ENCODE peak calls at places on chromosome 16, in eight cellular contexts. D, C, O, T, G, M, Q and H are unnamed samples.

GRCh38 chr16:9919460-9919859 is 262.8 kb downstream of the GRIN2A start:
- DNase-seq in D (no peak), Q (no peak), T (no peak), G (no peak), C (no peak), M (no peak), O (no peak), H (no peak)

GRCh38 chr16:2299121-2299914 is 31.4 kb upstream of the RNPS1 start:
- DNase-seq in M (no peak), Q (no peak), D (no peak), T (no peak), G (no peak), O (no peak), C (no peak), H (no peak)

GRCh38 chr16:1429631-1430030 is 1.2 kb upstream of the PERCC1 start:
- DNase-seq in Q (no peak), G (no peak), C (no peak), T (no peak), M (no peak), D (no peak), O (no peak), H (no peak)

GRCh38 chr16:80148826-80149225 is 392.0 kb upstream of the DYNLRB2 start:
- DNase-seq in C (no peak), Q (no peak), O (no peak), T (no peak), D (no peak), G (no peak), M (no peak), H (no peak)

GRCh38 chr16:80599466-80599865 is 58.7 kb downstream of the DYNLRB2 start:
- DNase-seq in Q (no peak), D (no peak), T (no peak), O (no peak), M (no peak), G (no peak), C (no peak), H (no peak)

GRCh38 chr16:85699628-85700027 is 10.9 kb upstream of the GINS2 start:
- DNase-seq in C (no peak), D (no peak), O (no peak), G (peak), T (no peak), M (peak), Q (peak), H (peak)

GRCh38 chr16:31875112-31875803 is 1.7 kb downstream of the ZNF267 start:
- DNase-seq in D (no peak), T (peak), Q (no peak), C (no peak), O (no peak), G (peak), M (no peak), H (no peak)

GRCh38 chr16:77322757-77323156 is 112.1 kb downstream of the ADAMTS18 start:
- DNase-seq in Q (no peak), M (no peak), G (no peak), D (no peak), T (no peak), O (no peak), C (no peak), H (no peak)

GRCh38 chr16:81567987-81568748 is 123.6 kb downstream of the CMIP start:
- DNase-seq in M (no peak), C (no peak), G (peak), T (no peak), D (no peak), O (no peak), Q (peak), H (no peak)

GRCh38 chr16:69600202-69600601 is 34.4 kb downstream of the NFAT5 start:
- DNase-seq in G (no peak), Q (no peak), T (no peak), M (no peak), C (no peak), D (no peak), O (no peak), H (no peak)

GRCh38 chr16:63998-64913 is 8.2 kb downstream of the RHBDF1 start:
- DNase-seq in M (no peak), T (no peak), G (no peak), Q (no peak), D (no peak), O (no peak), C (no peak), H (no peak)

GRCh38 chr16:1035066-1035415 is 37.5 kb upstream of the SSTR5 start:
- DNase-seq in G (no peak), M (peak), T (no peak), D (no peak), Q (no peak), C (no peak), O (no peak), H (no peak)

GRCh38 chr16:19933740-19934139 is 49.1 kb upstream of the GPRC5B start:
- DNase-seq in C (no peak), G (no peak), D (no peak), O (no peak), T (no peak), M (no peak), Q (no peak), H (no peak)

GRCh38 chr16:54193656-54194007 is 93.0 kb downstream of the IRX3 start:
- DNase-seq in Q (peak), M (peak), G (peak), C (no peak), T (peak), D (peak), O (peak), H (peak)

GRCh38 chr16:89711601-89712475 is 8.9 kb downstream of the VPS9D1 start:
- DNase-seq in C (peak), M (no peak), D (peak), Q (peak), G (no peak), O (no peak), T (peak), H (no peak)

GRCh38 chr16:19307587-19308241 is 22.2 kb downstream of the CLEC19A start:
- DNase-seq in D (peak), Q (no peak), G (no peak), M (no peak), C (no peak), O (no peak), T (peak), H (no peak)

GRCh38 chr16:10577305-10578202 is 2.8 kb downstream of the EMP2 start:
- DNase-seq in C (no peak), Q (no peak), G (no peak), D (peak), M (no peak), T (no peak), O (no peak), H (peak)

GRCh38 chr16:68229431-68230175 is 6.3 kb downstream of the ESRP2 start:
- DNase-seq in G (no peak), C (peak), O (no peak), Q (peak), M (no peak), D (peak), T (peak), H (no peak)

GRCh38 chr16:80731915-80732314 is 72.5 kb downstream of the CDYL2 start:
- DNase-seq in D (no peak), M (no peak), C (no peak), T (no peak), G (no peak), O (no peak), Q (no peak), H (no peak)

GRCh38 chr16:66906916-66907836 is 11.5 kb downstream of the CDH16 start:
- DNase-seq in T (no peak), O (no peak), Q (no peak), M (no peak), C (no peak), D (no peak), G (no peak), H (no peak)

GRCh38 chr16:1458336-1458976 is 14.1 kb upstream of the CCDC154 start:
- DNase-seq in C (no peak), M (peak), G (no peak), D (no peak), T (no peak), O (no peak), Q (no peak), H (no peak)

GRCh38 chr16:87216824-87217205 is 100.4 kb downstream of the C16orf95 start:
- DNase-seq in D (no peak), M (no peak), Q (no peak), T (no peak), G (no peak), O (no peak), C (no peak), H (no peak)

GRCh38 chr16:67246945-67247697 is at the start of gene FHOD1:
- DNase-seq in T (peak), O (peak), Q (peak), D (peak), C (peak), G (peak), M (peak), H (peak)

GRCh38 chr16:55453909-55454308 is 25.1 kb upstream of the MMP2 start:
- DNase-seq in O (no peak), T (no peak), C (no peak), M (no peak), D (no peak), G (no peak), Q (no peak), H (no peak)

GRCh38 chr16:66844009-66844341 is 239 bp upstream of the CA7 start:
- DNase-seq in Q (no peak), O (no peak), T (no peak), M (no peak), G (no peak), C (no peak), D (no peak), H (no peak)

GRCh38 chr16:21239646-21240045 is 6.1 kb downstream of the ANKS4B start:
- DNase-seq in T (no peak), G (no peak), M (no peak), O (no peak), D (no peak), Q (no peak), C (no peak), H (no peak)

GRCh38 chr16:69618307-69618706 is 52.5 kb downstream of the NFAT5 start:
- DNase-seq in T (no peak), C (no peak), D (no peak), Q (no peak), O (no peak), G (peak), M (no peak), H (no peak)

GRCh38 chr16:324451-325334 is 27.8 kb downstream of the AXIN1 start:
- DNase-seq in D (no peak), Q (no peak), M (no peak), G (no peak), T (peak), C (peak), O (no peak), H (peak)

GRCh38 chr16:24858219-24859041 is 12.7 kb downstream of the SLC5A11 start:
- DNase-seq in C (peak), T (peak), G (peak), M (no peak), D (peak), O (no peak), Q (peak), H (peak)

GRCh38 chr16:85240982-85241924 is 129.0 kb upstream of the CIBAR2 start:
- DNase-seq in G (no peak), C (no peak), T (no peak), M (no peak), Q (no peak), O (no peak), D (no peak), H (no peak)

GRCh38 chr16:75929056-75929455 is 202.8 kb upstream of the CPHXL start:
- DNase-seq in M (no peak), Q (no peak), G (no peak), O (no peak), T (no peak), D (no peak), C (no peak), H (no peak)

GRCh38 chr16:67249178-67249759 is 490 bp downstream of the SLC9A5 start:
- DNase-seq in D (no peak), Q (no peak), G (peak), O (no peak), T (no peak), C (no peak), M (peak), H (no peak)

GRCh38 chr16:57471852-57472664 is 9.6 kb downstream of the POLR2C start:
- DNase-seq in M (no peak), C (no peak), T (no peak), D (no peak), G (no peak), O (no peak), Q (peak), H (no peak)

GRCh38 chr16:57473176-57473840 is 10.8 kb downstream of the POLR2C start:
- DNase-seq in D (no peak), Q (no peak), M (no peak), C (no peak), G (no peak), T (no peak), O (no peak), H (no peak)

GRCh38 chr16:57473906-57474305 is 11.4 kb downstream of the POLR2C start:
- DNase-seq in D (no peak), G (no peak), O (no peak), Q (no peak), M (no peak), C (no peak), T (no peak), H (no peak)

GRCh38 chr16:57471209-57471608 is 8.7 kb downstream of the POLR2C start:
- DNase-seq in G (no peak), T (no peak), Q (peak), D (no peak), C (no peak), O (no peak), M (no peak), H (no peak)

DNA sequence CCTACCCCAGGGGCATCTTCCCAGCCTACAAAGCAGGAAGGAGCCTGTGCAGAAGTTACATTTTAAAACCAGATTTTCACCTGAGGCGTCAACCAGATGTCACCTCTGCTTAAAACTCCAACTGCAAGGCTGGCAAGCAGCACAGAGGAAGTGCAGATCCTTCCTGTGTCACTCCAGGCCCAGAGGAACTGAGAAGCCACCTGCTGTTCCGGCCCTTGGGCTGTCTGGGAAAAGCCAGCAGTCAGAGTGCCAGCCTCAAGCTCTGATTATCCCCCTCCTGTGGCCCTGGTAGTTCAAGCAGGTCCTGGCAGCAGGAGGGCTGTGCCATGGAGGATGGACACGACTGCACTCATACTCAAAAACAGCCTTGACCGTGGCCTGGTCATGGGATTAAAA is 10.2 kb downstream of the POLR2C start:
- DNase-seq in M (no peak), G (no peak), O (no peak), C (no peak), T (no peak), D (no peak), Q (peak), H (no peak)
- H3K27ac ChIP-seq in M (no peak), G (no peak), O (no peak), C (no peak), T (peak), D (no peak), Q (peak), H (no peak)

DNA sequence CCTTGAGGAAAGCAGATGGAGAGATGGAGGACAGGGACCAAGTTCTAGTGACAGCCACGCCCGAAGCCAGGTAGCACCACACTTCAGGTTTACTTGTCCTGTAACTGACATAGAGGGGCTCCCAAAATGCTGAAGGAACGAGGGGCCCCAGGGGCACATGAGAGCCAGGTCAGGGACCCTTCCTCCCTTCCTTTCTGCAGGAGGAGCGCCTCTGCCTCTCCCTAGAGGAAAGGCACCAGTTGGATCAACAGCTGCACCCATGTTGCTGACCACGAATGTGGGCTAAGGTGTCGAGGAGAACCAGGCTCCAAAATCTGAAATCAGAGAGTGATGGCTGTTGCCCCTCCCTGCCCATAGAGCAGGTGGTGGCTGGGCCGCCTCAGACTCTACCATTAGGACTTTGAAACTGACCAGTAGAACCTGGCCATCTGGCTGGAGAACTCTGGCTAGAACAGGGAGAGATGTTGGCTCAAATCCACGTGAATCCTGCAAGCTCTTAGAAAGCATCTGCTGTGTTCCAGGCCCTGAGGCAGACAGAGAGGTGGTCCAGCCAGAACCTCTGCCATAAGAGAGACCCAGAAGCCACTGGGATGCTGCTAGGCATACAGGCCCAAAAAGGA is 218.8 kb downstream of the KATNIP start:
- DNase-seq in T (no peak), M (no peak), Q (no peak), G (no peak), C (no peak), O (no peak), D (no peak), H (no peak)
- H3K27ac ChIP-seq in T (no peak), M (no peak), Q (no peak), G (no peak), C (no peak), O (peak), D (no peak), H (no peak)

GRCh38 chr16:84182680-84183571 is 3.9 kb downstream of the TAF1C start:
- DNase-seq in O (no peak), D (no peak), T (no peak), M (no peak), C (no peak), G (no peak), Q (no peak), H (no peak)

GRCh38 chr16:84184775-84185174 is 2.1 kb downstream of the TAF1C start:
- DNase-seq in G (no peak), Q (no peak), T (no peak), M (no peak), C (no peak), D (no peak), O (no peak), H (peak)

GRCh38 chr16:84183572-84183875 is 3.3 kb downstream of the TAF1C start:
- DNase-seq in Q (no peak), G (no peak), O (no peak), T (no peak), C (no peak), D (no peak), M (no peak), H (no peak)

GRCh38 chr16:84182104-84182503 is 4.8 kb downstream of the TAF1C start:
- DNase-seq in D (no peak), O (no peak), C (no peak), Q (no peak), T (no peak), G (no peak), M (no peak), H (no peak)

DNA sequence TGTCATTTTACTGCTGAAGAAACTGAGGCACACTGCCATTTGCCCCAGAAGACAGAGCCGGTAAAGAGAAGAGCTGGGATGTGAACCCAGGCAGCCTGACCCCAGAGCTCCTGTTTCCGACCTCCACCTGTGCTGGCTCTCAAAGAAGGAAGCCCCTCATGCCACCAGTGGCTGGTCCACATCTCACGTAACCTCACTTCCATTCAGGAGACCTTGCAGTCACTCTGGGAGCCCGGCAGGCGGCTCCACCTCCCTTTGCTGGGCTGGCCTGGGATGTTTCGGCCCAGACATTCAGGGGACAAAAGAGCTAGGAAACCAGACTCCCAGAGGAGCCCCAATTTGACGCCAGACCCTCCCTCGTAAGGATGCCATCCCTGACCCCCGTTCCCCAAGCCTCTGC is 2.9 kb downstream of the TAF1C start:
- DNase-seq in T (no peak), O (no peak), G (no peak), D (no peak), C (no peak), M (no peak), Q (peak), H (no peak)
- H3K27ac ChIP-seq in T (no peak), O (no peak), G (peak), D (no peak), C (no peak), M (no peak), Q (peak), H (peak)

GRCh38 chr16:27362570-27363245 is 39.3 kb upstream of the IL21R start:
- DNase-seq in G (no peak), M (no peak), Q (no peak), O (no peak), D (no peak), T (no peak), C (no peak), H (no peak)

GRCh38 chr16:27365142-27366089 is 36.6 kb upstream of the IL21R start:
- DNase-seq in Q (peak), O (no peak), G (no peak), T (no peak), M (no peak), C (no peak), D (no peak), H (no peak)

GRCh38 chr16:27364493-27365141 is 37.4 kb upstream of the IL21R start:
- DNase-seq in Q (peak), C (no peak), M (no peak), G (no peak), D (no peak), O (no peak), T (no peak), H (no peak)

GRCh38 chr16:27363246-27363632 is 38.7 kb upstream of the IL21R start:
- DNase-seq in O (no peak), C (no peak), Q (no peak), D (no peak), M (no peak), G (no peak), T (no peak), H (no peak)

DNA sequence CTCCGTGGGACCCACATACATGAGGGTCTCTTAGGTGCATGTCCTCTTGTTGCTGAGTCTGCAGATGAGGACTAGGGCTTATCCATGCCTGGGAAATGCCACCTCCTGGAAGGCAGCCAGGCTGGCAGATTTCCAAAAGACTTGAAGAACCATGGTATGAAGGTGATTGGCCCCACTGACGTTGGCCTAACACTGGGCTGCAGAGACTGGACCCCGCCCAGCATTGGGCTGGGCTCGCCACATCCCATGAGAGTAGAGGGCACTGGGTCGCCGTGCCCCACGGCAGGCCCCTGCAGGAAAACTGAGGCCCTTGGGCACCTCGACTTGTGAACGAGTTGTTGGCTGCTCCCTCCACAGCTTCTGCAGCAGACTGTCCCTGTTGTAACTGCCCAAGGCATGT is 38.2 kb upstream of the IL21R start:
- DNase-seq in O (no peak), M (no peak), C (no peak), D (no peak), G (peak), T (no peak), Q (peak), H (no peak)
- H3K27ac ChIP-seq in O (no peak), M (no peak), C (no peak), D (no peak), G (no peak), T (no peak), Q (peak), H (no peak)